ENCODE peak calls at places on chromosome 3, in seven cellular contexts. One of them, this sample, is unnamed.

GRCh38 chr3:141686477-141687280 is 51.4 kb upstream of the RNF7 start:
- DNase-seq in GM23338: peak
- DNase-seq in fibroblast of villous mesenchyme: peak
- DNase-seq in AG04450: no peak
- DNase-seq in neural crest cell: no peak
- DNase-seq in neural progenitor cell: no peak
- DNase-seq in lower leg skin: peak
- DNase-seq in this sample: no peak

GRCh38 chr3:29415824-29416223 is 135.0 kb downstream of the RBMS3 start:
- DNase-seq in GM23338: no peak
- DNase-seq in fibroblast of villous mesenchyme: no peak
- DNase-seq in AG04450: no peak
- DNase-seq in neural crest cell: no peak
- DNase-seq in neural progenitor cell: no peak
- DNase-seq in lower leg skin: no peak
- DNase-seq in this sample: no peak

GRCh38 chr3:157335677-157336076 is 101.0 kb upstream of the PTX3 start:
- DNase-seq in GM23338: peak
- DNase-seq in fibroblast of villous mesenchyme: peak
- DNase-seq in AG04450: peak
- DNase-seq in neural crest cell: peak
- DNase-seq in neural progenitor cell: peak
- DNase-seq in lower leg skin: no peak
- DNase-seq in this sample: peak

GRCh38 chr3:132730891-132731580 is 8.8 kb upstream of the NPHP3 start:
- DNase-seq in GM23338: peak
- DNase-seq in fibroblast of villous mesenchyme: peak
- DNase-seq in AG04450: no peak
- DNase-seq in neural crest cell: no peak
- DNase-seq in neural progenitor cell: peak
- DNase-seq in lower leg skin: no peak
- DNase-seq in this sample: no peak

GRCh38 chr3:5324780-5325179 is 137.3 kb downstream of the EDEM1 start:
- DNase-seq in GM23338: no peak
- DNase-seq in fibroblast of villous mesenchyme: no peak
- DNase-seq in AG04450: no peak
- DNase-seq in neural crest cell: no peak
- DNase-seq in neural progenitor cell: no peak
- DNase-seq in lower leg skin: no peak
- DNase-seq in this sample: no peak

GRCh38 chr3:186930143-186930638 is at the start of gene ST6GAL1:
- DNase-seq in GM23338: peak
- DNase-seq in fibroblast of villous mesenchyme: peak
- DNase-seq in AG04450: no peak
- DNase-seq in neural crest cell: peak
- DNase-seq in neural progenitor cell: peak
- DNase-seq in lower leg skin: peak
- DNase-seq in this sample: no peak

GRCh38 chr3:171178714-171179113 is 152.2 kb upstream of the SLC2A2 start:
- DNase-seq in GM23338: no peak
- DNase-seq in fibroblast of villous mesenchyme: peak
- DNase-seq in AG04450: no peak
- DNase-seq in neural crest cell: no peak
- DNase-seq in neural progenitor cell: no peak
- DNase-seq in lower leg skin: no peak
- DNase-seq in this sample: no peak

GRCh38 chr3:107962946-107963345 is 127.9 kb downstream of the CD47 start:
- DNase-seq in GM23338: no peak
- DNase-seq in fibroblast of villous mesenchyme: peak
- DNase-seq in AG04450: no peak
- DNase-seq in neural crest cell: no peak
- DNase-seq in neural progenitor cell: no peak
- DNase-seq in lower leg skin: no peak
- DNase-seq in this sample: no peak

GRCh38 chr3:98612587-98612986 is 19.2 kb upstream of the CPOX start:
- DNase-seq in GM23338: peak
- DNase-seq in fibroblast of villous mesenchyme: no peak
- DNase-seq in AG04450: no peak
- DNase-seq in neural crest cell: no peak
- DNase-seq in neural progenitor cell: no peak
- DNase-seq in lower leg skin: peak
- DNase-seq in this sample: no peak

GRCh38 chr3:129383292-129383860 is 45.1 kb downstream of the EFCAB12 start:
- DNase-seq in GM23338: peak
- DNase-seq in fibroblast of villous mesenchyme: peak
- DNase-seq in AG04450: peak
- DNase-seq in neural crest cell: peak
- DNase-seq in neural progenitor cell: peak
- DNase-seq in lower leg skin: peak
- DNase-seq in this sample: peak

GRCh38 chr3:50509715-50510114 is 6.3 kb upstream of the CACNA2D2 start:
- DNase-seq in GM23338: peak
- DNase-seq in fibroblast of villous mesenchyme: no peak
- DNase-seq in AG04450: no peak
- DNase-seq in neural crest cell: no peak
- DNase-seq in neural progenitor cell: no peak
- DNase-seq in lower leg skin: no peak
- DNase-seq in this sample: no peak

GRCh38 chr3:25421747-25422146 is 6.3 kb upstream of the RARB start:
- DNase-seq in GM23338: no peak
- DNase-seq in fibroblast of villous mesenchyme: no peak
- DNase-seq in AG04450: no peak
- DNase-seq in neural crest cell: no peak
- DNase-seq in neural progenitor cell: no peak
- DNase-seq in lower leg skin: no peak
- DNase-seq in this sample: no peak

GRCh38 chr3:97835761-97836160 is 13.9 kb downstream of the CRYBG3 start:
- DNase-seq in GM23338: no peak
- DNase-seq in fibroblast of villous mesenchyme: no peak
- DNase-seq in AG04450: no peak
- DNase-seq in neural crest cell: no peak
- DNase-seq in neural progenitor cell: no peak
- DNase-seq in lower leg skin: no peak
- DNase-seq in this sample: no peak

GRCh38 chr3:36525115-36525711 is 144.9 kb downstream of the STAC start:
- DNase-seq in GM23338: peak
- DNase-seq in fibroblast of villous mesenchyme: peak
- DNase-seq in AG04450: no peak
- DNase-seq in neural crest cell: no peak
- DNase-seq in neural progenitor cell: no peak
- DNase-seq in lower leg skin: no peak
- DNase-seq in this sample: peak

GRCh38 chr3:178536271-178537079 is at the start of gene KCNMB2:
- DNase-seq in GM23338: peak
- DNase-seq in fibroblast of villous mesenchyme: peak
- DNase-seq in AG04450: no peak
- DNase-seq in neural crest cell: no peak
- DNase-seq in neural progenitor cell: peak
- DNase-seq in lower leg skin: no peak
- DNase-seq in this sample: no peak

GRCh38 chr3:133930341-133930933 is 34.8 kb upstream of the RAB6B start:
- DNase-seq in GM23338: peak
- DNase-seq in fibroblast of villous mesenchyme: peak
- DNase-seq in AG04450: no peak
- DNase-seq in neural crest cell: no peak
- DNase-seq in neural progenitor cell: peak
- DNase-seq in lower leg skin: no peak
- DNase-seq in this sample: peak

GRCh38 chr3:152375546-152375945 is 106.8 kb downstream of the MBNL1 start:
- DNase-seq in GM23338: no peak
- DNase-seq in fibroblast of villous mesenchyme: no peak
- DNase-seq in AG04450: no peak
- DNase-seq in neural crest cell: no peak
- DNase-seq in neural progenitor cell: no peak
- DNase-seq in lower leg skin: no peak
- DNase-seq in this sample: no peak

GRCh38 chr3:134976948-134977347 is 181.9 kb downstream of the EPHB1 start:
- DNase-seq in GM23338: no peak
- DNase-seq in fibroblast of villous mesenchyme: no peak
- DNase-seq in AG04450: no peak
- DNase-seq in neural crest cell: no peak
- DNase-seq in neural progenitor cell: no peak
- DNase-seq in lower leg skin: no peak
- DNase-seq in this sample: no peak

GRCh38 chr3:179098388-179099077 is 26.9 kb upstream of the ZMAT3 start:
- DNase-seq in GM23338: no peak
- DNase-seq in fibroblast of villous mesenchyme: peak
- DNase-seq in AG04450: peak
- DNase-seq in neural crest cell: no peak
- DNase-seq in neural progenitor cell: no peak
- DNase-seq in lower leg skin: no peak
- DNase-seq in this sample: no peak

GRCh38 chr3:29694783-29695182 is 413.9 kb downstream of the RBMS3 start:
- DNase-seq in GM23338: peak
- DNase-seq in fibroblast of villous mesenchyme: peak
- DNase-seq in AG04450: peak
- DNase-seq in neural crest cell: no peak
- DNase-seq in neural progenitor cell: no peak
- DNase-seq in lower leg skin: no peak
- DNase-seq in this sample: peak

GRCh38 chr3:31433679-31433992 is 99.1 kb upstream of the STT3B start:
- DNase-seq in GM23338: no peak
- DNase-seq in fibroblast of villous mesenchyme: no peak
- DNase-seq in AG04450: no peak
- DNase-seq in neural crest cell: no peak
- DNase-seq in neural progenitor cell: no peak
- DNase-seq in lower leg skin: no peak
- DNase-seq in this sample: no peak
- TF ChIP-seq CTCF in GM23338: no peak
- TF ChIP-seq CTCF in fibroblast of villous mesenchyme: no peak
- TF ChIP-seq CTCF in AG04450: no peak
- TF ChIP-seq CTCF in neural crest cell: no peak
- TF ChIP-seq CTCF in neural progenitor cell: no peak
- TF ChIP-seq CTCF in lower leg skin: no peak
- TF ChIP-seq CTCF in this sample: no peak

DNA sequence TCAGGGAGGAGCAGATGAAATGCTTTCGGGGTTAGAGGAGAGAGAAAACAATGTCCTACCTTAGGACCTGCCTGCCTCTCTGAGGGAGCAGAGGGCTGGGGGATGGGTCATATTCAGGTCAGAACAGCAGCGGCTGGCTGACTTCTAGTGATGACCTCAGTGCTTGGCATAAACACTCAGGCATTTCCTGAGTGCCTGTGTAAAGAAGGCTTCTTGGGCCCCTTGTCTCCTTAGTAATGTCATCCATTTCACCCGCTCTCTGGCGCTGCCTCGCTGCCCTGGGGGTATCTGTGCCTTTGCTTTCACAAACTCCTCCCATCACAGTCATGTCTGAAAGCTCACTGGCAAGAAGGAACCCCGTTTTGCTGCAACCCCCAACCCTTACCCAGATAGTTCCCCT is 82.9 kb upstream of the GSK3B start:
- DNase-seq in GM23338: peak
- DNase-seq in fibroblast of villous mesenchyme: peak
- DNase-seq in AG04450: peak
- DNase-seq in neural crest cell: peak
- DNase-seq in neural progenitor cell: no peak
- DNase-seq in lower leg skin: peak
- DNase-seq in this sample: peak
- TF ChIP-seq CTCF in GM23338: no peak
- TF ChIP-seq CTCF in fibroblast of villous mesenchyme: peak
- TF ChIP-seq CTCF in AG04450: peak
- TF ChIP-seq CTCF in neural crest cell: no peak
- TF ChIP-seq CTCF in neural progenitor cell: no peak
- TF ChIP-seq CTCF in lower leg skin: no peak
- TF ChIP-seq CTCF in this sample: peak

DNA sequence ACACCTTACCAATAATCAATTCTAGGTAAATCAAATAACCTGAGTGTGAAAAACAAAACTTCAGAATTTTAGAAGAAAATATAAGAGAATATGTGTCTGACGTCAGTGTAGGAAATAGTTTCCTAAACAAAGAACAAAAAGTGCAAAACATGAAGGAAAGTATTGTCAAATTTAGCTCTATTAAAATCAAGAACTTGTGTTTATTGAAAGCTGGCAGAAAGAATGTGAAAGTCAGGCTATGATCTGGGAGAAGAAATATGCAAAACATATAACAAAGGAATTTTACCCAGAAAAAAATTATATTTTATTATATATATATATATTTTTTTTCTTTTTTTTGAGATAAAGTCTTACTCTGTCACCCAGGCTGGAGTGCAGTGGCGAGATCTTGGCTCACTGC is 129.1 kb upstream of the ANKRD28 start:
- DNase-seq in GM23338: no peak
- DNase-seq in fibroblast of villous mesenchyme: peak
- DNase-seq in AG04450: no peak
- DNase-seq in neural crest cell: no peak
- DNase-seq in neural progenitor cell: no peak
- DNase-seq in lower leg skin: no peak
- DNase-seq in this sample: no peak
- TF ChIP-seq CTCF in GM23338: no peak
- TF ChIP-seq CTCF in fibroblast of villous mesenchyme: no peak
- TF ChIP-seq CTCF in AG04450: no peak
- TF ChIP-seq CTCF in neural crest cell: no peak
- TF ChIP-seq CTCF in neural progenitor cell: no peak
- TF ChIP-seq CTCF in lower leg skin: no peak
- TF ChIP-seq CTCF in this sample: no peak

GRCh38 chr3:185152433-185153169 is at the start of gene C3orf70:
- DNase-seq in GM23338: peak
- DNase-seq in fibroblast of villous mesenchyme: peak
- DNase-seq in AG04450: no peak
- DNase-seq in neural crest cell: peak
- DNase-seq in neural progenitor cell: peak
- DNase-seq in lower leg skin: no peak
- DNase-seq in this sample: no peak
- TF ChIP-seq CTCF in GM23338: no peak
- TF ChIP-seq CTCF in fibroblast of villous mesenchyme: no peak
- TF ChIP-seq CTCF in AG04450: no peak
- TF ChIP-seq CTCF in neural crest cell: no peak
- TF ChIP-seq CTCF in neural progenitor cell: no peak
- TF ChIP-seq CTCF in lower leg skin: no peak
- TF ChIP-seq CTCF in this sample: no peak

GRCh38 chr3:71311320-71312046 is 272.0 kb downstream of the FOXP1 start:
- DNase-seq in GM23338: no peak
- DNase-seq in fibroblast of villous mesenchyme: no peak
- DNase-seq in AG04450: no peak
- DNase-seq in neural crest cell: no peak
- DNase-seq in neural progenitor cell: no peak
- DNase-seq in lower leg skin: no peak
- DNase-seq in this sample: no peak

GRCh38 chr3:71309886-71310285 is 273.6 kb downstream of the FOXP1 start:
- DNase-seq in GM23338: no peak
- DNase-seq in fibroblast of villous mesenchyme: no peak
- DNase-seq in AG04450: no peak
- DNase-seq in neural crest cell: no peak
- DNase-seq in neural progenitor cell: no peak
- DNase-seq in lower leg skin: no peak
- DNase-seq in this sample: no peak

GRCh38 chr3:71312461-71312860 is 271.1 kb downstream of the FOXP1 start:
- DNase-seq in GM23338: no peak
- DNase-seq in fibroblast of villous mesenchyme: no peak
- DNase-seq in AG04450: no peak
- DNase-seq in neural crest cell: no peak
- DNase-seq in neural progenitor cell: no peak
- DNase-seq in lower leg skin: no peak
- DNase-seq in this sample: no peak

GRCh38 chr3:71309342-71309741 is 274.2 kb downstream of the FOXP1 start:
- DNase-seq in GM23338: no peak
- DNase-seq in fibroblast of villous mesenchyme: no peak
- DNase-seq in AG04450: no peak
- DNase-seq in neural crest cell: no peak
- DNase-seq in neural progenitor cell: no peak
- DNase-seq in lower leg skin: no peak
- DNase-seq in this sample: no peak

GRCh38 chr3:71310595-71311319 is 272.8 kb downstream of the FOXP1 start:
- DNase-seq in GM23338: peak
- DNase-seq in fibroblast of villous mesenchyme: peak
- DNase-seq in AG04450: no peak
- DNase-seq in neural crest cell: no peak
- DNase-seq in neural progenitor cell: peak
- DNase-seq in lower leg skin: peak
- DNase-seq in this sample: peak
- TF ChIP-seq CTCF in GM23338: no peak
- TF ChIP-seq CTCF in fibroblast of villous mesenchyme: no peak
- TF ChIP-seq CTCF in AG04450: peak
- TF ChIP-seq CTCF in neural crest cell: no peak
- TF ChIP-seq CTCF in neural progenitor cell: no peak
- TF ChIP-seq CTCF in lower leg skin: no peak
- TF ChIP-seq CTCF in this sample: peak

This sample was measured in AG09319.